ENCODE peak calls at places on chromosomes 16 and 17, in eight cellular contexts. One of them, this sample, is unnamed.
A peak's percentile ranks its signal among the peaks of the same experiment; 100 is the strongest.

GRCh38 chr17:50267074-50267841 is 7.0 kb upstream of the TMEM92 start:
- DNase-seq in NCI-H1105: no peak
- DNase-seq in CD4-positive, alpha-beta T cell: no peak
- DNase-seq in iris pigment epithelial cell: no peak
- DNase-seq in T47D: no peak
- DNase-seq in H9: no peak
- DNase-seq in NCI-H69: no peak
- DNase-seq in AG04449: no peak
- DNase-seq in this sample: no peak

GRCh38 chr17:10127819-10128375 is 70.5 kb downstream of the GAS7 start:
- DNase-seq in NCI-H1105: no peak
- DNase-seq in T47D: no peak
- DNase-seq in AG04449: peak; percentile 94
- DNase-seq in iris pigment epithelial cell: peak; percentile 86
- DNase-seq in H9: no peak
- DNase-seq in CD4-positive, alpha-beta T cell: no peak
- DNase-seq in NCI-H69: no peak
- DNase-seq in this sample: no peak

GRCh38 chr17:40622509-40622928 is 25.1 kb downstream of the SMARCE1 start:
- DNase-seq in NCI-H1105: no peak
- DNase-seq in AG04449: no peak
- DNase-seq in iris pigment epithelial cell: no peak
- DNase-seq in T47D: no peak
- DNase-seq in H9: no peak
- DNase-seq in NCI-H69: no peak
- DNase-seq in CD4-positive, alpha-beta T cell: no peak
- DNase-seq in this sample: no peak

GRCh38 chr17:75864448-75864871 is 9.3 kb upstream of the WBP2 start:
- DNase-seq in CD4-positive, alpha-beta T cell: no peak
- DNase-seq in AG04449: no peak
- DNase-seq in NCI-H69: peak; percentile 58
- DNase-seq in T47D: no peak
- DNase-seq in NCI-H1105: no peak
- DNase-seq in H9: peak; percentile 70
- DNase-seq in iris pigment epithelial cell: peak; percentile 82
- DNase-seq in this sample: peak; percentile 94

GRCh38 chr16:3458852-3459361 is 15.4 kb downstream of the NAA60 start:
- DNase-seq in H9: no peak
- DNase-seq in T47D: no peak
- DNase-seq in NCI-H69: peak; percentile 22
- DNase-seq in CD4-positive, alpha-beta T cell: no peak
- DNase-seq in AG04449: no peak
- DNase-seq in NCI-H1105: no peak
- DNase-seq in iris pigment epithelial cell: peak; percentile 50
- DNase-seq in this sample: no peak

GRCh38 chr17:45019177-45019711 is 32.2 kb downstream of the DCAKD start:
- DNase-seq in CD4-positive, alpha-beta T cell: no peak
- DNase-seq in NCI-H69: peak; percentile 87
- DNase-seq in iris pigment epithelial cell: peak; percentile 25
- DNase-seq in T47D: peak; percentile 80
- DNase-seq in H9: no peak
- DNase-seq in NCI-H1105: peak; percentile 44
- DNase-seq in AG04449: no peak
- DNase-seq in this sample: peak; percentile 72

GRCh38 chr16:74451951-74452758 is 30.9 kb upstream of the CLEC18B start:
- DNase-seq in iris pigment epithelial cell: no peak
- DNase-seq in NCI-H69: no peak
- DNase-seq in AG04449: no peak
- DNase-seq in H9: no peak
- DNase-seq in T47D: no peak
- DNase-seq in CD4-positive, alpha-beta T cell: no peak
- DNase-seq in NCI-H1105: no peak
- DNase-seq in this sample: no peak

GRCh38 chr16:52861614-52862022 is 191.1 kb downstream of the CHD9NB start:
- DNase-seq in CD4-positive, alpha-beta T cell: no peak
- DNase-seq in NCI-H1105: peak; percentile 78
- DNase-seq in T47D: no peak
- DNase-seq in NCI-H69: peak; percentile 47
- DNase-seq in H9: no peak
- DNase-seq in iris pigment epithelial cell: no peak
- DNase-seq in AG04449: no peak
- DNase-seq in this sample: peak; percentile 5

GRCh38 chr16:87619360-87620200 is 17.3 kb downstream of the JPH3 start:
- DNase-seq in NCI-H69: no peak
- DNase-seq in iris pigment epithelial cell: no peak
- DNase-seq in AG04449: no peak
- DNase-seq in CD4-positive, alpha-beta T cell: no peak
- DNase-seq in T47D: no peak
- DNase-seq in NCI-H1105: no peak
- DNase-seq in H9: no peak
- DNase-seq in this sample: no peak

GRCh38 chr16:1108299-1109252 is 12.5 kb upstream of the C1QTNF8 start:
- DNase-seq in AG04449: no peak
- DNase-seq in NCI-H69: peak; percentile 94
- DNase-seq in iris pigment epithelial cell: no peak
- DNase-seq in T47D: no peak
- DNase-seq in H9: no peak
- DNase-seq in NCI-H1105: peak; percentile 27
- DNase-seq in CD4-positive, alpha-beta T cell: no peak
- DNase-seq in this sample: peak; percentile 75

GRCh38 chr16:89367538-89368059 is 122.8 kb downstream of the ANKRD11 start:
- DNase-seq in NCI-H1105: no peak
- DNase-seq in NCI-H69: no peak
- DNase-seq in CD4-positive, alpha-beta T cell: no peak
- DNase-seq in H9: no peak
- DNase-seq in AG04449: no peak
- DNase-seq in T47D: no peak
- DNase-seq in iris pigment epithelial cell: no peak
- DNase-seq in this sample: peak; percentile 98

GRCh38 chr17:61399131-61400057 is at the start of gene TBX2:
- DNase-seq in T47D: peak; percentile 100
- DNase-seq in AG04449: peak; percentile 82
- DNase-seq in H9: peak; percentile 92
- DNase-seq in CD4-positive, alpha-beta T cell: no peak
- DNase-seq in NCI-H69: peak; percentile 94
- DNase-seq in iris pigment epithelial cell: peak; percentile 63
- DNase-seq in NCI-H1105: peak; percentile 22
- DNase-seq in this sample: peak; percentile 98

GRCh38 chr17:37060966-37061365 is 112.2 kb downstream of the AATF start:
- DNase-seq in H9: no peak
- DNase-seq in NCI-H1105: no peak
- DNase-seq in CD4-positive, alpha-beta T cell: no peak
- DNase-seq in iris pigment epithelial cell: no peak
- DNase-seq in T47D: peak; percentile 28
- DNase-seq in NCI-H69: no peak
- DNase-seq in AG04449: no peak
- DNase-seq in this sample: no peak

GRCh38 chr16:3716831-3717234 is 491 bp downstream of the TRAP1 start:
- DNase-seq in T47D: peak; percentile 25
- DNase-seq in AG04449: no peak
- DNase-seq in NCI-H69: peak; percentile 77
- DNase-seq in H9: no peak
- DNase-seq in NCI-H1105: no peak
- DNase-seq in iris pigment epithelial cell: peak; percentile 26
- DNase-seq in CD4-positive, alpha-beta T cell: no peak
- DNase-seq in this sample: peak; percentile 30

GRCh38 chr17:44546711-44547606 is 10.3 kb upstream of the FZD2 start:
- DNase-seq in CD4-positive, alpha-beta T cell: no peak
- DNase-seq in iris pigment epithelial cell: peak; percentile 74
- DNase-seq in NCI-H1105: no peak
- DNase-seq in H9: no peak
- DNase-seq in NCI-H69: no peak
- DNase-seq in AG04449: no peak
- DNase-seq in T47D: no peak
- DNase-seq in this sample: no peak

GRCh38 chr17:54891176-54891821 is 9.4 kb upstream of the TOM1L1 start:
- DNase-seq in AG04449: no peak
- DNase-seq in T47D: peak; percentile 47
- DNase-seq in H9: peak; percentile 57
- DNase-seq in CD4-positive, alpha-beta T cell: no peak
- DNase-seq in iris pigment epithelial cell: peak; percentile 73
- DNase-seq in NCI-H69: peak; percentile 86
- DNase-seq in NCI-H1105: peak; percentile 53
- DNase-seq in this sample: peak; percentile 85

GRCh38 chr16:86033016-86033474 is 134.1 kb downstream of the IRF8 start:
- DNase-seq in NCI-H69: no peak
- DNase-seq in iris pigment epithelial cell: peak; percentile 2
- DNase-seq in NCI-H1105: no peak
- DNase-seq in H9: peak; percentile 49
- DNase-seq in AG04449: no peak
- DNase-seq in T47D: no peak
- DNase-seq in CD4-positive, alpha-beta T cell: no peak
- DNase-seq in this sample: peak; percentile 40

GRCh38 chr16:48332978-48333377 is 52.2 kb downstream of the SIAH1 start:
- DNase-seq in NCI-H69: no peak
- DNase-seq in H9: no peak
- DNase-seq in iris pigment epithelial cell: no peak
- DNase-seq in CD4-positive, alpha-beta T cell: no peak
- DNase-seq in AG04449: no peak
- DNase-seq in NCI-H1105: no peak
- DNase-seq in T47D: no peak
- DNase-seq in this sample: no peak